ENCODE peak calls at places on chromosomes 1 and 21, in nine cellular contexts. One of them, this sample, is unnamed.

GRCh38 chr1:30419246-30419720 is 304.1 kb downstream of the MATN1 start:
- DNase-seq in left cardiac atrium: no peak
- DNase-seq in endothelial cell: no peak
- DNase-seq in NCI-H2081: no peak
- DNase-seq in CD8-positive, alpha-beta T cell: peak
- DNase-seq in suprapubic skin: peak
- DNase-seq in memory B cell: no peak
- DNase-seq in PC-3: no peak
- DNase-seq in ovary: no peak
- DNase-seq in this sample: no peak

GRCh38 chr1:21659099-21659923 is 9.8 kb downstream of the RAP1GAP start:
- DNase-seq in left cardiac atrium: peak
- DNase-seq in endothelial cell: peak
- DNase-seq in NCI-H2081: peak
- DNase-seq in CD8-positive, alpha-beta T cell: peak
- DNase-seq in suprapubic skin: peak
- DNase-seq in memory B cell: peak
- DNase-seq in PC-3: peak
- DNase-seq in ovary: peak
- DNase-seq in this sample: peak

GRCh38 chr1:206739411-206740076 is 31.0 kb upstream of the IL19 start:
- DNase-seq in left cardiac atrium: no peak
- DNase-seq in endothelial cell: no peak
- DNase-seq in NCI-H2081: no peak
- DNase-seq in CD8-positive, alpha-beta T cell: no peak
- DNase-seq in suprapubic skin: no peak
- DNase-seq in memory B cell: peak
- DNase-seq in PC-3: no peak
- DNase-seq in ovary: no peak
- DNase-seq in this sample: no peak

GRCh38 chr1:207807395-207808321 is 55.8 kb downstream of the CD46 start:
- DNase-seq in left cardiac atrium: peak
- DNase-seq in endothelial cell: no peak
- DNase-seq in NCI-H2081: no peak
- DNase-seq in CD8-positive, alpha-beta T cell: no peak
- DNase-seq in suprapubic skin: no peak
- DNase-seq in memory B cell: no peak
- DNase-seq in PC-3: no peak
- DNase-seq in ovary: no peak
- DNase-seq in this sample: no peak

GRCh38 chr1:25909062-25909461 is 2.8 kb upstream of the STMN1 start:
- DNase-seq in left cardiac atrium: no peak
- DNase-seq in endothelial cell: no peak
- DNase-seq in NCI-H2081: no peak
- DNase-seq in CD8-positive, alpha-beta T cell: no peak
- DNase-seq in suprapubic skin: no peak
- DNase-seq in memory B cell: no peak
- DNase-seq in PC-3: no peak
- DNase-seq in ovary: no peak
- DNase-seq in this sample: no peak

GRCh38 chr1:235093013-235093618 is 35.5 kb downstream of the TOMM20 start:
- DNase-seq in left cardiac atrium: peak
- DNase-seq in endothelial cell: peak
- DNase-seq in NCI-H2081: peak
- DNase-seq in CD8-positive, alpha-beta T cell: no peak
- DNase-seq in suprapubic skin: no peak
- DNase-seq in memory B cell: no peak
- DNase-seq in PC-3: peak
- DNase-seq in ovary: no peak
- DNase-seq in this sample: peak

GRCh38 chr1:234938924-234939323 is 189.7 kb downstream of the TOMM20 start:
- DNase-seq in left cardiac atrium: no peak
- DNase-seq in endothelial cell: no peak
- DNase-seq in NCI-H2081: no peak
- DNase-seq in CD8-positive, alpha-beta T cell: peak
- DNase-seq in suprapubic skin: peak
- DNase-seq in memory B cell: no peak
- DNase-seq in PC-3: no peak
- DNase-seq in ovary: no peak
- DNase-seq in this sample: no peak

GRCh38 chr1:248194117-248194516 is 2.9 kb upstream of the OR2M3 start:
- DNase-seq in left cardiac atrium: no peak
- DNase-seq in endothelial cell: no peak
- DNase-seq in NCI-H2081: no peak
- DNase-seq in CD8-positive, alpha-beta T cell: no peak
- DNase-seq in suprapubic skin: no peak
- DNase-seq in memory B cell: no peak
- DNase-seq in PC-3: no peak
- DNase-seq in ovary: no peak
- DNase-seq in this sample: no peak

GRCh38 chr1:215682232-215682631 is 115.1 kb downstream of the KCTD3 start:
- DNase-seq in left cardiac atrium: no peak
- DNase-seq in endothelial cell: no peak
- DNase-seq in NCI-H2081: peak
- DNase-seq in CD8-positive, alpha-beta T cell: no peak
- DNase-seq in suprapubic skin: no peak
- DNase-seq in memory B cell: no peak
- DNase-seq in PC-3: peak
- DNase-seq in ovary: no peak
- DNase-seq in this sample: peak

GRCh38 chr1:205301220-205301821 is 20.2 kb downstream of the NUAK2 start:
- DNase-seq in left cardiac atrium: peak
- DNase-seq in endothelial cell: peak
- DNase-seq in NCI-H2081: peak
- DNase-seq in CD8-positive, alpha-beta T cell: no peak
- DNase-seq in suprapubic skin: no peak
- DNase-seq in memory B cell: no peak
- DNase-seq in PC-3: peak
- DNase-seq in ovary: peak
- DNase-seq in this sample: peak

GRCh38 chr1:54944610-54945392 is 35.6 kb upstream of the TMEM61 start:
- DNase-seq in left cardiac atrium: peak
- DNase-seq in endothelial cell: peak
- DNase-seq in NCI-H2081: peak
- DNase-seq in CD8-positive, alpha-beta T cell: peak
- DNase-seq in suprapubic skin: peak
- DNase-seq in memory B cell: peak
- DNase-seq in PC-3: peak
- DNase-seq in ovary: peak
- DNase-seq in this sample: peak

GRCh38 chr1:17141441-17142197 is 22.4 kb upstream of the PADI2 start:
- DNase-seq in left cardiac atrium: no peak
- DNase-seq in endothelial cell: no peak
- DNase-seq in NCI-H2081: no peak
- DNase-seq in CD8-positive, alpha-beta T cell: no peak
- DNase-seq in suprapubic skin: no peak
- DNase-seq in memory B cell: peak
- DNase-seq in PC-3: no peak
- DNase-seq in ovary: no peak
- DNase-seq in this sample: no peak

GRCh38 chr1:173914366-173914871 is 2.7 kb downstream of the SERPINC1 start:
- DNase-seq in left cardiac atrium: no peak
- DNase-seq in endothelial cell: peak
- DNase-seq in NCI-H2081: no peak
- DNase-seq in CD8-positive, alpha-beta T cell: no peak
- DNase-seq in suprapubic skin: no peak
- DNase-seq in memory B cell: peak
- DNase-seq in PC-3: peak
- DNase-seq in ovary: no peak
- DNase-seq in this sample: peak

GRCh38 chr1:231187556-231187955 is 25.7 kb downstream of the TRIM67 start:
- DNase-seq in left cardiac atrium: no peak
- DNase-seq in endothelial cell: no peak
- DNase-seq in NCI-H2081: no peak
- DNase-seq in CD8-positive, alpha-beta T cell: no peak
- DNase-seq in suprapubic skin: no peak
- DNase-seq in memory B cell: no peak
- DNase-seq in PC-3: no peak
- DNase-seq in ovary: no peak
- DNase-seq in this sample: no peak

GRCh38 chr1:96362623-96363022 is 359.0 kb upstream of the PTBP2 start:
- DNase-seq in left cardiac atrium: no peak
- DNase-seq in endothelial cell: no peak
- DNase-seq in NCI-H2081: no peak
- DNase-seq in CD8-positive, alpha-beta T cell: no peak
- DNase-seq in suprapubic skin: no peak
- DNase-seq in memory B cell: no peak
- DNase-seq in PC-3: peak
- DNase-seq in ovary: no peak
- DNase-seq in this sample: no peak

GRCh38 chr1:183163311-183163710 is 22.8 kb upstream of the LAMC2 start:
- DNase-seq in left cardiac atrium: no peak
- DNase-seq in endothelial cell: no peak
- DNase-seq in NCI-H2081: no peak
- DNase-seq in CD8-positive, alpha-beta T cell: no peak
- DNase-seq in suprapubic skin: no peak
- DNase-seq in memory B cell: no peak
- DNase-seq in PC-3: peak
- DNase-seq in ovary: no peak
- DNase-seq in this sample: no peak

GRCh38 chr1:108064255-108064654 is 99.3 kb upstream of the VAV3 start:
- DNase-seq in left cardiac atrium: no peak
- DNase-seq in endothelial cell: no peak
- DNase-seq in NCI-H2081: no peak
- DNase-seq in CD8-positive, alpha-beta T cell: no peak
- DNase-seq in suprapubic skin: no peak
- DNase-seq in memory B cell: no peak
- DNase-seq in PC-3: no peak
- DNase-seq in ovary: no peak
- DNase-seq in this sample: no peak

GRCh38 chr1:203860396-203860951 is 925 bp upstream of the SNRPE start:
- DNase-seq in left cardiac atrium: no peak
- DNase-seq in endothelial cell: no peak
- DNase-seq in NCI-H2081: no peak
- DNase-seq in CD8-positive, alpha-beta T cell: no peak
- DNase-seq in suprapubic skin: no peak
- DNase-seq in memory B cell: no peak
- DNase-seq in PC-3: peak
- DNase-seq in ovary: peak
- DNase-seq in this sample: no peak

GRCh38 chr21:44067011-44067839 is 40.0 kb upstream of the PWP2 start:
- DNase-seq in left cardiac atrium: no peak
- DNase-seq in endothelial cell: no peak
- DNase-seq in NCI-H2081: no peak
- DNase-seq in CD8-positive, alpha-beta T cell: no peak
- DNase-seq in suprapubic skin: no peak
- DNase-seq in memory B cell: no peak
- DNase-seq in PC-3: no peak
- DNase-seq in ovary: no peak
- DNase-seq in this sample: no peak

GRCh38 chr1:18965206-18966173 is 9.0 kb upstream of the IFFO2 start:
- DNase-seq in left cardiac atrium: no peak
- DNase-seq in endothelial cell: no peak
- DNase-seq in NCI-H2081: no peak
- DNase-seq in CD8-positive, alpha-beta T cell: no peak
- DNase-seq in suprapubic skin: no peak
- DNase-seq in memory B cell: no peak
- DNase-seq in PC-3: peak
- DNase-seq in ovary: no peak
- DNase-seq in this sample: no peak

GRCh38 chr1:201214461-201214860 is 23.8 kb downstream of the IGFN1 start:
- DNase-seq in left cardiac atrium: no peak
- DNase-seq in endothelial cell: no peak
- DNase-seq in NCI-H2081: no peak
- DNase-seq in CD8-positive, alpha-beta T cell: no peak
- DNase-seq in suprapubic skin: peak
- DNase-seq in memory B cell: no peak
- DNase-seq in PC-3: peak
- DNase-seq in ovary: peak
- DNase-seq in this sample: no peak

GRCh38 chr1:36934061-36934460 is 100.3 kb downstream of the GRIK3 start:
- DNase-seq in left cardiac atrium: no peak
- DNase-seq in endothelial cell: no peak
- DNase-seq in NCI-H2081: no peak
- DNase-seq in CD8-positive, alpha-beta T cell: no peak
- DNase-seq in suprapubic skin: no peak
- DNase-seq in memory B cell: no peak
- DNase-seq in PC-3: no peak
- DNase-seq in ovary: no peak
- DNase-seq in this sample: no peak

GRCh38 chr1:27607239-27607804 is 3.4 kb upstream of the AHDC1 start:
- DNase-seq in left cardiac atrium: no peak
- DNase-seq in endothelial cell: peak
- DNase-seq in NCI-H2081: no peak
- DNase-seq in CD8-positive, alpha-beta T cell: no peak
- DNase-seq in suprapubic skin: no peak
- DNase-seq in memory B cell: no peak
- DNase-seq in PC-3: no peak
- DNase-seq in ovary: no peak
- DNase-seq in this sample: no peak

GRCh38 chr1:167409183-167409582 is 109.1 kb downstream of the CD247 start:
- DNase-seq in left cardiac atrium: no peak
- DNase-seq in endothelial cell: no peak
- DNase-seq in NCI-H2081: no peak
- DNase-seq in CD8-positive, alpha-beta T cell: no peak
- DNase-seq in suprapubic skin: no peak
- DNase-seq in memory B cell: no peak
- DNase-seq in PC-3: peak
- DNase-seq in ovary: no peak
- DNase-seq in this sample: no peak

GRCh38 chr1:15820478-15820877 is 13.0 kb upstream of the UQCRHL start:
- DNase-seq in left cardiac atrium: no peak
- DNase-seq in endothelial cell: no peak
- DNase-seq in NCI-H2081: no peak
- DNase-seq in CD8-positive, alpha-beta T cell: no peak
- DNase-seq in suprapubic skin: no peak
- DNase-seq in memory B cell: no peak
- DNase-seq in PC-3: no peak
- DNase-seq in ovary: no peak
- DNase-seq in this sample: no peak